ENCODE peak calls at places on chromosomes 11 and 22, in four cellular contexts. W, T, H and K are unnamed samples.

GRCh38 chr11:95575517-95575916 is 214.1 kb downstream of the FAM76B start:
- DNase-seq in W (no peak), H (no peak), T (no peak), K (no peak)

GRCh38 chr22:25282671-25283561 is 63.5 kb downstream of the CRYBB2 start:
- DNase-seq in W (no peak), H (peak; percentile 81), T (no peak), K (peak; percentile 14)

GRCh38 chr11:122020902-122021301 is 95.1 kb downstream of the BLID start:
- DNase-seq in H (no peak), T (no peak), W (no peak), K (no peak)

GRCh38 chr22:49667236-49667635 is 160.4 kb downstream of the BRD1 start:
- DNase-seq in T (no peak), W (no peak), H (peak; percentile 82), K (no peak)

GRCh38 chr11:107139396-107139795 is 121.1 kb upstream of the GUCY1A2 start:
- DNase-seq in W (no peak), H (no peak), T (no peak), K (no peak)

GRCh38 chr22:30279389-30279788 is 9.9 kb downstream of the CASTOR1 start:
- DNase-seq in T (no peak), W (no peak), H (peak; percentile 90), K (no peak)

GRCh38 chr11:18615628-18616392 is 16.2 kb downstream of the MISFA start:
- DNase-seq in T (no peak), W (no peak), H (no peak), K (no peak)

GRCh38 chr11:30285416-30286121 is 37.3 kb upstream of the ARL14EP start:
- DNase-seq in H (no peak), T (no peak), W (no peak), K (no peak)

GRCh38 chr22:37230673-37231405 is 13.2 kb downstream of the RAC2 start:
- DNase-seq in H (peak; percentile 42), W (no peak), T (peak; percentile 72), K (no peak)

GRCh38 chr11:117641008-117641915 is 155.8 kb downstream of the DSCAML1 start:
- DNase-seq in T (no peak), W (no peak), H (peak; percentile 60), K (no peak)

GRCh38 chr22:42284643-42285181 is 14.3 kb upstream of the TCF20 start:
- DNase-seq in T (no peak), H (peak; percentile 70), W (no peak), K (no peak)

GRCh38 chr22:45344339-45344738 is 34.6 kb downstream of the FAM118A start:
- DNase-seq in H (no peak), W (no peak), T (no peak), K (no peak)

GRCh38 chr22:30947163-30947820 is 21.3 kb downstream of the MORC2 start:
- DNase-seq in W (no peak), H (peak; percentile 89), T (no peak), K (no peak)